ENCODE peak calls at places on chromosomes 4 and X, in seven cellular contexts. A is A549, U is NB4, H is tibial nerve, F is esophagus squamous epithelium, P is spleen, R is suprapubic skin. X is an unnamed sample.

GRCh38 chrX:373641-374471 is 12.9 kb downstream of the PPP2R3B start:
- DNase-seq in A (peak; percentile 17), F (no peak), H (no peak), P (peak; percentile 79), U (no peak), R (no peak), X (no peak)

GRCh38 chr4:137075586-137075985 is 456.7 kb downstream of the PCDH18 start:
- DNase-seq in R (no peak), U (no peak), P (no peak), A (no peak), F (no peak), H (no peak), X (no peak)

GRCh38 chrX:110327336-110327735 is 9.5 kb upstream of the AMMECR1 start:
- DNase-seq in F (no peak), R (no peak), P (no peak), U (peak; percentile 66), H (no peak), A (no peak), X (no peak)

GRCh38 chrX:43661521-43662240 is 5.6 kb downstream of the MAOA start:
- DNase-seq in R (no peak), H (peak; percentile 16), U (no peak), P (no peak), A (no peak), F (no peak), X (no peak)

GRCh38 chr4:8819421-8820177 is 52.0 kb downstream of the HMX1 start:
- DNase-seq in R (peak; percentile 37), F (no peak), H (no peak), P (no peak), A (no peak), U (no peak), X (no peak)

GRCh38 chr4:85824166-85824945 is 349.4 kb downstream of the ARHGAP24 start:
- DNase-seq in F (no peak), R (no peak), U (no peak), A (no peak), P (no peak), H (no peak), X (no peak)

GRCh38 chr4:163215896-163216295 is 49.2 kb upstream of the NAF1 start:
- DNase-seq in R (no peak), U (no peak), F (no peak), H (no peak), P (no peak), A (no peak), X (no peak)

GRCh38 chrX:23861215-23861896 is 46.4 kb downstream of the APOO start:
- DNase-seq in U (peak; percentile 27), R (no peak), F (no peak), P (no peak), H (no peak), A (no peak), X (no peak)

GRCh38 chr4:11640584-11640983 is 211.9 kb upstream of the HS3ST1 start:
- DNase-seq in H (no peak), U (no peak), A (no peak), P (no peak), F (no peak), R (no peak), X (no peak)

GRCh38 chr4:16516796-16517413 is 290.6 kb upstream of the TAPT1 start:
- DNase-seq in H (peak; percentile 75), R (no peak), P (no peak), F (no peak), U (peak; percentile 34), A (no peak), X (no peak)

GRCh38 chrX:73401591-73402266 is 45.1 kb upstream of the CDX4 start:
- DNase-seq in A (no peak), R (no peak), H (no peak), F (no peak), U (peak; percentile 0), P (no peak), X (no peak)

GRCh38 chr4:186144180-186144579 is 39.7 kb downstream of the FAM149A start:
- DNase-seq in U (no peak), R (no peak), P (no peak), H (no peak), F (no peak), A (peak; percentile 26), X (no peak)

GRCh38 chrX:75151828-75152592 is 4.1 kb downstream of the ABCB7 start:
- DNase-seq in F (no peak), R (no peak), A (no peak), P (no peak), H (no peak), U (no peak), X (no peak)

GRCh38 chr4:2686379-2687265 is 69.5 kb downstream of the TNIP2 start:
- DNase-seq in A (no peak), F (no peak), P (no peak), H (no peak), U (no peak), R (no peak), X (peak; percentile 46)

GRCh38 chrX:13761606-13762005 is 27.1 kb downstream of the OFD1 start:
- DNase-seq in H (no peak), R (no peak), P (no peak), U (peak; percentile 37), A (no peak), F (no peak), X (no peak)

GRCh38 chrX:16671005-16671404 is 21.0 kb downstream of the S100G start:
- DNase-seq in R (no peak), U (peak; percentile 61), F (no peak), H (peak; percentile 28), A (peak; percentile 43), P (no peak), X (no peak)

GRCh38 chrX:29243942-29244341 is 656.7 kb downstream of the IL1RAPL1 start:
- DNase-seq in H (no peak), R (no peak), U (no peak), F (no peak), A (no peak), P (no peak), X (no peak)

DNA sequence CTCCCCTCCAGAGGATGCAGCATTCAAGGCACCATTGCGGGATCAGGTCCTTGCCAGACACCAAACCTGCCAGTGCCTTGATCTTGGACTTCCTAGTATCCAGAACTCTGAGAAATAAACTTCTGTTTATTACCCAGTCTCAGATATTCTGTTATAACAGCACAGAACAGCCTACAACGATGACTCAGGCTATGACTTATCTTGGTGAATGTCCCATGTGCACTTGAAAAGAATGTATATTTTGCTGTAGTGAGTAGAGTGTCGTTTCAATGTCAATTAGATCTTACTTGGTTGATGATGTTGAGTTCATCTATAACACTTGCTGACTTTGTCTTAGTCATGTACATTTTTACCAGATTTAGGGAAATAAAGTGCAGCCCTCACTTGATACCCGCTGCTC is 34.5 kb upstream of the PGRMC1 start:
- DNase-seq in A (no peak), H (no peak), U (no peak), R (no peak), P (no peak), F (no peak), X (no peak)
- TF ChIP-seq POLR2A in A (no peak), H (no peak), U (no peak), R (no peak), P (no peak), F (no peak), X (no peak)

DNA sequence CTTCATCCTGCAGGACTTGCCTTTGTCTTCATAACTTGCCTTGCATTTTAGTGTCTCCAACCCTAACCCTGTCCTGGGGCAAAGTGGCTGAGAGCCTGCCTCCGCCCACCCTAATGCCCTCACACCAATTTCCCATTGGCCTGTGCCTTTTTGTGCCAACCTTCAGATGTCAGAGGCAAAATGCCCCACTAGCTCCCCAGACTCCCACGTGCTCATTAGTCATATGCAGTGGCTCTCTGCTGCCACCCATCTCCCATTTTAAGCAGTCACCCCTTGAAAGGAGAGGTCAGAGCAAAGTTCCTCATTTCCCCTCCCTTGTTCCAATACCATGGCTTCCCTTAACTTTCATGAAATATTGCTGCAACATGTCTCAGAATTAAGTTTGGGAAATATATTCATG is 74.8 kb upstream of the PASD1 start:
- DNase-seq in P (no peak), H (no peak), F (no peak), A (peak; percentile 18), U (peak; percentile 72), R (no peak), X (no peak)
- TF ChIP-seq CTCF in P (no peak), H (no peak), F (peak; percentile 34), A (no peak), U (peak; percentile 56), R (no peak), X (no peak)

GRCh38 chr4:166043801-166044200 is 170.8 kb downstream of the TLL1 start:
- DNase-seq in U (no peak), P (no peak), A (no peak), R (no peak), H (no peak), F (no peak), X (no peak)

GRCh38 chr4:166042510-166043055 is 169.5 kb downstream of the TLL1 start:
- DNase-seq in P (no peak), H (no peak), R (no peak), A (no peak), F (no peak), U (no peak), X (no peak)

GRCh38 chr4:166049036-166049435 is 176.0 kb downstream of the TLL1 start:
- DNase-seq in U (no peak), A (no peak), R (no peak), F (no peak), P (no peak), H (no peak), X (no peak)

GRCh38 chr4:166044871-166045270 is 171.8 kb downstream of the TLL1 start:
- DNase-seq in R (no peak), F (no peak), H (no peak), U (no peak), A (no peak), P (no peak), X (no peak)

DNA sequence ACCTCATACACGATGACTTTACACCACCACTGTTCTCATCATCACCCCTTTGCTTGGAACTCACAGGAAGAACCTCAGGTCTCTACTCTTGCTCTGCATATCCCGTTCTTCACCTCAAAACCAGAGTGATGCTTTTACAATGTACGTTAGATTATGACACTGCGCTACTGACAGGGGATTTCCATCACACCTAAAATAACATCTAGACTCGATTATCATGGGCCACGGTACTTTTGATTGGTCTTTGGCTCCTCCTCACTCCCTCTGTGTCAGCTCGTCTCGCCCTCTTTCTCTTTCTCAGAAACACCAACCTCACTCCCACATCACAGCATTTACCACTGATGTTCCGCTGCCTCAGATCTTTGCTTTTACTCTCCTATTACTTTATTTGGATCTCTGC is 172.4 kb downstream of the TLL1 start:
- DNase-seq in U (no peak), F (no peak), R (no peak), A (no peak), H (no peak), P (no peak), X (no peak)
- H3K4me3 ChIP-seq in U (no peak overlapping the region), F (no peak overlapping the region), R (no peak overlapping the region), A (no peak overlapping the region), H (no peak overlapping the region), P (no peak overlapping the region), X (no peak overlapping the region)

GRCh38 chr4:169626328-169627282 is 6.2 kb downstream of the CLCN3 start:
- DNase-seq in R (no peak), U (no peak), F (no peak), A (no peak), P (no peak), H (no peak), X (no peak)

GRCh38 chr4:169630069-169630468 is 9.7 kb downstream of the CLCN3 start:
- DNase-seq in A (no peak), R (no peak), H (no peak), F (no peak), U (no peak), P (no peak), X (no peak)

GRCh38 chr4:169628579-169628978 is 8.2 kb downstream of the CLCN3 start:
- DNase-seq in P (no peak), F (no peak), R (no peak), A (no peak), H (no peak), U (no peak), X (no peak)

GRCh38 chr4:169625886-169626285 is 5.5 kb downstream of the CLCN3 start:
- DNase-seq in U (no peak), H (no peak), P (no peak), A (no peak), R (no peak), F (no peak), X (no peak)

GRCh38 chr4:169627307-169627706 is 6.9 kb downstream of the CLCN3 start:
- DNase-seq in U (no peak), P (no peak), H (no peak), A (no peak), F (no peak), R (no peak), X (no peak)
- TF ChIP-seq POLR2A in U (no peak), P (no peak), H (no peak), A (no peak), F (no peak), R (no peak), X (no peak)

X was measured in lower leg skin.